ENCODE peak calls at places on chromosomes 6 and 20, in four cellular contexts. F, V, L and Y are unnamed samples.

GRCh38 chr20:17710379-17711305 is 10.9 kb downstream of the BANF2 start:
- DNase-seq in F (no peak), V (no peak), L (peak; percentile 28), Y (no peak)

GRCh38 chr6:113774122-113774835 is 82.9 kb upstream of the MARCKS start:
- DNase-seq in F (no peak), V (no peak), L (peak; percentile 62), Y (no peak)

GRCh38 chr6:105509506-105510331 is 106.8 kb upstream of the PREP start:
- DNase-seq in F (no peak), V (no peak), L (peak; percentile 30), Y (no peak)

GRCh38 chr6:154937306-154938244 is 57.5 kb upstream of the TIAM2 start:
- DNase-seq in F (no peak), V (no peak), L (peak; percentile 17), Y (no peak)

GRCh38 chr6:5136856-5137255 is 51.7 kb downstream of the PPP1R3G start:
- DNase-seq in F (peak; percentile 90), V (no peak), L (no peak), Y (no peak)

GRCh38 chr6:24494726-24495515 is at the start of gene ALDH5A1:
- DNase-seq in F (peak; percentile 85), V (peak; percentile 25), L (peak; percentile 42), Y (peak; percentile 82)

GRCh38 chr6:151961809-151962208 is 154.3 kb downstream of the ESR1 start:
- DNase-seq in F (no peak), V (no peak), L (peak; percentile 12), Y (no peak)

GRCh38 chr6:7124631-7125030 is 16.9 kb downstream of the RREB1 start:
- DNase-seq in F (no peak), V (no peak), L (peak; percentile 37), Y (no peak)

GRCh38 chr6:44731485-44732095 is 344.1 kb downstream of the CDC5L start:
- DNase-seq in F (no peak), V (no peak), L (no peak), Y (no peak)
- TF ChIP-seq CTCF in F (no peak), V (no peak), L (no peak), Y (no peak)

DNA sequence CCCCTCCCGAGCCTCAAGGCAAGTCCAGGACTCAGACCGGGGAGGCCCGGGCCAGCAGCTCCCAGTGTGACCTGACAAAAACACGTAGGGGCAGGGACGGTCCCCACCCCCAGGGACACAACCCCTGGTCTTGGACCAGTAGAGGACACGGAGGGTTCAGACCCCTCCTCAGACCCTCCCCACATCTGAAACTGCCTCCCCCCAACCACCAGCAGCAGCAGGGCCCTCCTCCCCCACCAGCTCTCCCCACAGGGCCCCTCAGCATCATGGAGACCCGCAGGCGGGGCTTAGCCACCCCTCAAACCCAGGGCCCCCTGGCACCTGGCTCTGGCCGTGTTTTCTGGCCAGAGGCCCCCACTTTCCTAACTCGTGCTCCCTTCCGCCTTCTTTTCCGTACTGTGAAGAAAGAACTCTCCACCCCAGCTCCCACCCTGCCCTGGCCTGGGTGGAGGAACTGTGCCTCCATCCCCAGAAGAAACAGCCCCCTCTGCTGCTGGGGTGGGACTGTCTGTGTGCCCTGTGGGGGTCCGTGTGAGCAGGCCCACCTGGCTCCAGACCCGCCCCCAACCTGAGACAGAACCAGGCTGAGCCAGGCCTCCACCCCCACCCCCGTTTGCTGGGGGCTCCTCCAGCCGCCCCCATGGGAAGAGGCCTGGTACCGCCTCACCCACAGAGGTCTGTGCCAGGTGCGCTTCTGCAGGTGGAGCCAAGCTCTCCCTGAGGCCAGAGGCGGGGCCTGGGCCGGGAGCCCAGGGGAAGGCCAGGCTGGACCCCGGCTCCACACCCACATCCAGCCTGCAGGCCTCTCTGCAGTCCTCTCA is 39.0 kb upstream of the MDFI start:
- DNase-seq in F (no peak), V (no peak), L (no peak), Y (no peak)
- TF ChIP-seq CTCF in F (no peak), V (no peak), L (no peak), Y (no peak)

GRCh38 chr6:158387036-158387435 is 74.8 kb downstream of the TULP4 start:
- DNase-seq in F (peak; percentile 38), V (no peak), L (no peak), Y (no peak)
- TF ChIP-seq CTCF in F (no peak), V (no peak), L (peak; percentile 18), Y (no peak)

GRCh38 chr6:159633196-159633595 is 59.8 kb downstream of the SOD2 start:
- DNase-seq in F (peak; percentile 25), V (no peak), L (peak; percentile 23), Y (no peak)
- TF ChIP-seq CTCF in F (peak; percentile 51), V (no peak), L (peak; percentile 60), Y (peak; percentile 21)

GRCh38 chr6:72720464-72720863 is 98.6 kb downstream of the KCNQ5 start:
- DNase-seq in F (no peak), V (no peak), L (no peak), Y (no peak)

GRCh38 chr6:72728706-72729343 is 107.0 kb downstream of the KCNQ5 start:
- DNase-seq in F (no peak), V (no peak), L (no peak), Y (no peak)

GRCh38 chr6:72721346-72721745 is 99.5 kb downstream of the KCNQ5 start:
- DNase-seq in F (no peak), V (no peak), L (no peak), Y (no peak)

GRCh38 chr6:72724545-72724944 is 102.7 kb downstream of the KCNQ5 start:
- DNase-seq in F (peak; percentile 72), V (no peak), L (peak; percentile 5), Y (peak; percentile 34)
- TF ChIP-seq CTCF in F (no peak), V (no peak), L (no peak), Y (no peak)